ENCODE peak calls at places on chromosomes 11 and 22, in nine cellular contexts. G is neuronal stem cell; B is effector memory CD4-positive, alpha-beta T cell; O is dorsolateral prefrontal cortex; D is mesothelial cell of epicardium; L is T1000; N is stimulated activated naive CD8-positive, alpha-beta T cell treated with anti-CD3 and anti-CD28 coated beads, Interleukin-15, Interleukin-2, amounts not matched to agents 100 U/mL and 50 U/mL, for 24 hours; I is GM12865; Z is effector CD4-positive, alpha-beta T cell. J is an unnamed sample.

GRCh38 chr11:46072172-46072964 is 48.9 kb downstream of the PHF21A start:
- DNase-seq in O (no peak), B (no peak), L (no peak), N (no peak), D (no peak), Z (no peak), I (no peak), G (no peak), J (no peak)

GRCh38 chr11:65576867-65577755 is 1.3 kb downstream of the EHBP1L1 start:
- DNase-seq in D (no peak), G (no peak), O (no peak), Z (no peak), L (peak), B (peak), I (no peak), N (peak), J (peak)

GRCh38 chr22:48837341-48837935 is 990.2 kb downstream of the BRD1 start:
- DNase-seq in N (no peak), B (no peak), L (no peak), G (no peak), Z (no peak), I (no peak), D (no peak), O (peak), J (no peak)

GRCh38 chr22:38766076-38766777 is 10.4 kb upstream of the SUN2 start:
- DNase-seq in N (peak), L (peak), I (peak), O (no peak), G (no peak), Z (no peak), B (peak), D (peak), J (peak)

GRCh38 chr11:93059074-93059957 is 89.9 kb downstream of the MTNR1B start:
- DNase-seq in I (no peak), N (no peak), O (no peak), Z (no peak), D (no peak), G (no peak), B (no peak), L (no peak), J (no peak)

GRCh38 chr11:118744001-118744400 is 47.0 kb downstream of the DDX6 start:
- DNase-seq in G (no peak), N (no peak), I (no peak), L (no peak), B (no peak), O (no peak), D (no peak), Z (no peak), J (no peak)

GRCh38 chr11:98955551-98955950 is 65.2 kb upstream of the CNTN5 start:
- DNase-seq in N (no peak), L (no peak), G (no peak), D (no peak), Z (no peak), I (no peak), O (no peak), B (no peak), J (no peak)

GRCh38 chr11:109554951-109555350 is 133.0 kb downstream of the C11orf87 start:
- DNase-seq in L (no peak), B (no peak), G (no peak), O (no peak), N (no peak), I (no peak), Z (no peak), D (no peak), J (no peak)

GRCh38 chr11:15276616-15277015 is 161.9 kb downstream of the INSC start:
- DNase-seq in Z (no peak), B (no peak), N (no peak), D (no peak), I (peak), L (no peak), G (peak), O (no peak), J (no peak)

GRCh38 chr22:30948930-30949342 is 19.6 kb downstream of the MORC2 start:
- DNase-seq in G (no peak), L (no peak), N (no peak), D (no peak), I (no peak), Z (no peak), B (no peak), O (no peak), J (no peak)

GRCh38 chr11:5204787-5205186 is 4.3 kb upstream of the OR51V1 start:
- DNase-seq in I (peak), N (no peak), D (no peak), L (no peak), Z (no peak), G (peak), O (no peak), B (no peak), J (no peak)

GRCh38 chr11:37858398-37858797 is 1260.4 kb upstream of the RAG2 start:
- DNase-seq in D (no peak), B (no peak), I (no peak), N (no peak), Z (no peak), G (no peak), L (no peak), O (no peak), J (no peak)

GRCh38 chr11:1138053-1138452 is 19.7 kb upstream of the MUC5AC start:
- DNase-seq in G (no peak), N (peak), Z (no peak), I (no peak), O (no peak), D (no peak), L (no peak), B (no peak), J (no peak)

GRCh38 chr22:38273135-38273761 is 438 bp upstream of the TMEM184B start:
- DNase-seq in I (no peak), L (no peak), N (no peak), D (no peak), O (no peak), Z (no peak), B (no peak), G (no peak), J (no peak)

GRCh38 chr11:73322986-73323306 is 14.9 kb downstream of the ARHGEF17 start:
- DNase-seq in L (no peak), I (no peak), B (no peak), Z (no peak), G (no peak), O (no peak), D (no peak), N (no peak), J (no peak)

GRCh38 chr22:26887456-26887855 is 230.1 kb downstream of the MIAT start:
- DNase-seq in N (no peak), D (no peak), Z (no peak), I (no peak), G (no peak), L (peak), B (no peak), O (no peak), J (no peak)

GRCh38 chr11:57744386-57744785 is 3.1 kb downstream of the SELENOH start:
- DNase-seq in B (no peak), L (no peak), N (no peak), O (no peak), I (no peak), Z (no peak), G (no peak), D (no peak), J (no peak)

GRCh38 chr11:24779791-24780190 is 282.9 kb downstream of the LUZP2 start:
- DNase-seq in B (no peak), N (no peak), O (no peak), L (no peak), G (no peak), D (no peak), I (no peak), Z (no peak), J (no peak)

GRCh38 chr11:65290448-65291165 is 24.1 kb upstream of the CDC42EP2 start:
- DNase-seq in G (no peak), I (peak), D (no peak), L (peak), Z (no peak), B (no peak), N (no peak), O (peak), J (no peak)

GRCh38 chr11:60211206-60211605 is 28.3 kb upstream of the MS4A6A start:
- DNase-seq in L (no peak), G (no peak), N (no peak), O (no peak), D (no peak), B (no peak), Z (no peak), I (peak), J (no peak)

GRCh38 chr11:12640926-12641849 is 33.0 kb upstream of the TEAD1 start:
- DNase-seq in O (no peak), B (peak), L (no peak), Z (no peak), G (no peak), N (no peak), D (no peak), I (no peak), J (no peak)

GRCh38 chr22:34798605-34799004 is 267.4 kb upstream of the ISX start:
- DNase-seq in L (no peak), N (no peak), O (no peak), D (no peak), I (no peak), G (no peak), Z (no peak), B (no peak), J (no peak)

GRCh38 chr11:94544832-94545640 is 1.3 kb downstream of the FUT4 start:
- DNase-seq in L (no peak), I (no peak), N (peak), D (peak), B (no peak), G (peak), O (no peak), Z (no peak), J (no peak)

GRCh38 chr11:68337399-68337835 is 25.0 kb downstream of the LRP5 start:
- DNase-seq in G (no peak), L (no peak), B (no peak), Z (no peak), N (no peak), D (no peak), O (no peak), I (no peak), J (no peak)

GRCh38 chr11:76850815-76851214 is 9.9 kb upstream of the ACER3 start:
- DNase-seq in B (no peak), G (no peak), L (no peak), Z (no peak), O (no peak), I (no peak), N (no peak), D (no peak), J (no peak)

GRCh38 chr11:43868852-43869567 is 11.6 kb upstream of the ALKBH3 start:
- DNase-seq in O (no peak), Z (no peak), I (peak), N (peak), D (no peak), B (no peak), L (no peak), G (no peak), J (no peak)

GRCh38 chr11:119878990-119879389 is 150.0 kb upstream of the NECTIN1 start:
- DNase-seq in L (no peak), B (no peak), I (no peak), G (no peak), O (no peak), N (no peak), Z (no peak), D (no peak), J (no peak)

GRCh38 chr11:109972939-109973338 is 120.3 kb upstream of the ZC3H12C start:
- DNase-seq in I (no peak), Z (no peak), O (no peak), N (no peak), G (no peak), B (no peak), D (no peak), L (no peak), J (no peak)